ENCODE peak calls at places on chromosomes 2 and 18, in nine cellular contexts. One of them, this sample, is unnamed.

GRCh38 chr2:48482774-48483173 is 47.2 kb upstream of the STON1 start:
- DNase-seq in activated CD4-positive, alpha-beta T cell treated with anti-CD3 and anti-CD28 coated beads, Interleukin-2, amount 50 U/mL, for 48 hours: no peak
- DNase-seq in suprapubic skin: no peak
- DNase-seq in stimulated activated CD8-positive, alpha-beta memory T cell treated with anti-CD3 and anti-CD28 coated beads, Interleukin-15, amount 100 ng/mL, for 24 hours: no peak
- DNase-seq in AML-193: no peak
- DNase-seq in amniotic epithelial cell: peak
- DNase-seq in left cardiac atrium: no peak
- DNase-seq in NCI-H1417: no peak
- DNase-seq in bronchial epithelial cell: peak
- DNase-seq in this sample: no peak

GRCh38 chr18:26614374-26614773 is 66.0 kb upstream of the KCTD1 start:
- DNase-seq in activated CD4-positive, alpha-beta T cell treated with anti-CD3 and anti-CD28 coated beads, Interleukin-2, amount 50 U/mL, for 48 hours: no peak
- DNase-seq in suprapubic skin: no peak
- DNase-seq in stimulated activated CD8-positive, alpha-beta memory T cell treated with anti-CD3 and anti-CD28 coated beads, Interleukin-15, amount 100 ng/mL, for 24 hours: no peak
- DNase-seq in AML-193: no peak
- DNase-seq in amniotic epithelial cell: no peak
- DNase-seq in left cardiac atrium: no peak
- DNase-seq in NCI-H1417: no peak
- DNase-seq in bronchial epithelial cell: no peak
- DNase-seq in this sample: no peak

GRCh38 chr2:163441603-163442002 is 294.2 kb downstream of the FIGN start:
- DNase-seq in activated CD4-positive, alpha-beta T cell treated with anti-CD3 and anti-CD28 coated beads, Interleukin-2, amount 50 U/mL, for 48 hours: no peak
- DNase-seq in suprapubic skin: no peak
- DNase-seq in stimulated activated CD8-positive, alpha-beta memory T cell treated with anti-CD3 and anti-CD28 coated beads, Interleukin-15, amount 100 ng/mL, for 24 hours: no peak
- DNase-seq in AML-193: no peak
- DNase-seq in amniotic epithelial cell: no peak
- DNase-seq in left cardiac atrium: no peak
- DNase-seq in NCI-H1417: no peak
- DNase-seq in bronchial epithelial cell: peak
- DNase-seq in this sample: no peak

GRCh38 chr18:13613591-13614317 is 112.6 kb downstream of the FAM210A start:
- DNase-seq in activated CD4-positive, alpha-beta T cell treated with anti-CD3 and anti-CD28 coated beads, Interleukin-2, amount 50 U/mL, for 48 hours: no peak
- DNase-seq in suprapubic skin: no peak
- DNase-seq in stimulated activated CD8-positive, alpha-beta memory T cell treated with anti-CD3 and anti-CD28 coated beads, Interleukin-15, amount 100 ng/mL, for 24 hours: no peak
- DNase-seq in AML-193: no peak
- DNase-seq in amniotic epithelial cell: no peak
- DNase-seq in left cardiac atrium: no peak
- DNase-seq in NCI-H1417: no peak
- DNase-seq in bronchial epithelial cell: no peak
- DNase-seq in this sample: no peak

GRCh38 chr2:227365833-227366232 is 13.3 kb downstream of the TM4SF20 start:
- DNase-seq in activated CD4-positive, alpha-beta T cell treated with anti-CD3 and anti-CD28 coated beads, Interleukin-2, amount 50 U/mL, for 48 hours: no peak
- DNase-seq in suprapubic skin: no peak
- DNase-seq in stimulated activated CD8-positive, alpha-beta memory T cell treated with anti-CD3 and anti-CD28 coated beads, Interleukin-15, amount 100 ng/mL, for 24 hours: no peak
- DNase-seq in AML-193: no peak
- DNase-seq in amniotic epithelial cell: peak
- DNase-seq in left cardiac atrium: no peak
- DNase-seq in NCI-H1417: no peak
- DNase-seq in bronchial epithelial cell: no peak
- DNase-seq in this sample: peak

GRCh38 chr2:217517402-217517801 is 485.4 kb downstream of the TNS1 start:
- DNase-seq in activated CD4-positive, alpha-beta T cell treated with anti-CD3 and anti-CD28 coated beads, Interleukin-2, amount 50 U/mL, for 48 hours: no peak
- DNase-seq in suprapubic skin: no peak
- DNase-seq in stimulated activated CD8-positive, alpha-beta memory T cell treated with anti-CD3 and anti-CD28 coated beads, Interleukin-15, amount 100 ng/mL, for 24 hours: no peak
- DNase-seq in AML-193: no peak
- DNase-seq in amniotic epithelial cell: no peak
- DNase-seq in left cardiac atrium: no peak
- DNase-seq in NCI-H1417: no peak
- DNase-seq in bronchial epithelial cell: peak
- DNase-seq in this sample: no peak

GRCh38 chr2:170098626-170099312 is 79.2 kb upstream of the MYO3B start:
- DNase-seq in activated CD4-positive, alpha-beta T cell treated with anti-CD3 and anti-CD28 coated beads, Interleukin-2, amount 50 U/mL, for 48 hours: no peak
- DNase-seq in suprapubic skin: no peak
- DNase-seq in stimulated activated CD8-positive, alpha-beta memory T cell treated with anti-CD3 and anti-CD28 coated beads, Interleukin-15, amount 100 ng/mL, for 24 hours: no peak
- DNase-seq in AML-193: no peak
- DNase-seq in amniotic epithelial cell: no peak
- DNase-seq in left cardiac atrium: no peak
- DNase-seq in NCI-H1417: no peak
- DNase-seq in bronchial epithelial cell: no peak
- DNase-seq in this sample: no peak

GRCh38 chr18:13492314-13492713 is 234.0 kb downstream of the FAM210A start:
- DNase-seq in activated CD4-positive, alpha-beta T cell treated with anti-CD3 and anti-CD28 coated beads, Interleukin-2, amount 50 U/mL, for 48 hours: no peak
- DNase-seq in suprapubic skin: no peak
- DNase-seq in stimulated activated CD8-positive, alpha-beta memory T cell treated with anti-CD3 and anti-CD28 coated beads, Interleukin-15, amount 100 ng/mL, for 24 hours: no peak
- DNase-seq in AML-193: no peak
- DNase-seq in amniotic epithelial cell: no peak
- DNase-seq in left cardiac atrium: no peak
- DNase-seq in NCI-H1417: no peak
- DNase-seq in bronchial epithelial cell: no peak
- DNase-seq in this sample: no peak

GRCh38 chr2:27494944-27495554 is at the start of gene FNDC4:
- DNase-seq in activated CD4-positive, alpha-beta T cell treated with anti-CD3 and anti-CD28 coated beads, Interleukin-2, amount 50 U/mL, for 48 hours: peak
- DNase-seq in suprapubic skin: no peak
- DNase-seq in stimulated activated CD8-positive, alpha-beta memory T cell treated with anti-CD3 and anti-CD28 coated beads, Interleukin-15, amount 100 ng/mL, for 24 hours: no peak
- DNase-seq in AML-193: no peak
- DNase-seq in amniotic epithelial cell: no peak
- DNase-seq in left cardiac atrium: peak
- DNase-seq in NCI-H1417: peak
- DNase-seq in bronchial epithelial cell: no peak
- DNase-seq in this sample: peak

GRCh38 chr2:146080925-146081324 is 1561.0 kb upstream of the ZEB2 start:
- DNase-seq in activated CD4-positive, alpha-beta T cell treated with anti-CD3 and anti-CD28 coated beads, Interleukin-2, amount 50 U/mL, for 48 hours: no peak
- DNase-seq in suprapubic skin: no peak
- DNase-seq in stimulated activated CD8-positive, alpha-beta memory T cell treated with anti-CD3 and anti-CD28 coated beads, Interleukin-15, amount 100 ng/mL, for 24 hours: no peak
- DNase-seq in AML-193: no peak
- DNase-seq in amniotic epithelial cell: no peak
- DNase-seq in left cardiac atrium: no peak
- DNase-seq in NCI-H1417: no peak
- DNase-seq in bronchial epithelial cell: no peak
- DNase-seq in this sample: no peak

GRCh38 chr2:215280326-215280725 is 31.5 kb upstream of the ATIC start:
- DNase-seq in activated CD4-positive, alpha-beta T cell treated with anti-CD3 and anti-CD28 coated beads, Interleukin-2, amount 50 U/mL, for 48 hours: no peak
- DNase-seq in suprapubic skin: no peak
- DNase-seq in stimulated activated CD8-positive, alpha-beta memory T cell treated with anti-CD3 and anti-CD28 coated beads, Interleukin-15, amount 100 ng/mL, for 24 hours: no peak
- DNase-seq in AML-193: no peak
- DNase-seq in amniotic epithelial cell: no peak
- DNase-seq in left cardiac atrium: no peak
- DNase-seq in NCI-H1417: no peak
- DNase-seq in bronchial epithelial cell: peak
- DNase-seq in this sample: no peak

GRCh38 chr2:9708683-9709538 is 78.1 kb upstream of the YWHAQ start:
- DNase-seq in activated CD4-positive, alpha-beta T cell treated with anti-CD3 and anti-CD28 coated beads, Interleukin-2, amount 50 U/mL, for 48 hours: peak
- DNase-seq in suprapubic skin: no peak
- DNase-seq in stimulated activated CD8-positive, alpha-beta memory T cell treated with anti-CD3 and anti-CD28 coated beads, Interleukin-15, amount 100 ng/mL, for 24 hours: no peak
- DNase-seq in AML-193: no peak
- DNase-seq in amniotic epithelial cell: no peak
- DNase-seq in left cardiac atrium: no peak
- DNase-seq in NCI-H1417: no peak
- DNase-seq in bronchial epithelial cell: no peak
- DNase-seq in this sample: no peak

GRCh38 chr2:25885933-25886332 is 7.6 kb upstream of the ASXL2 start:
- DNase-seq in activated CD4-positive, alpha-beta T cell treated with anti-CD3 and anti-CD28 coated beads, Interleukin-2, amount 50 U/mL, for 48 hours: no peak
- DNase-seq in suprapubic skin: no peak
- DNase-seq in stimulated activated CD8-positive, alpha-beta memory T cell treated with anti-CD3 and anti-CD28 coated beads, Interleukin-15, amount 100 ng/mL, for 24 hours: no peak
- DNase-seq in AML-193: no peak
- DNase-seq in amniotic epithelial cell: peak
- DNase-seq in left cardiac atrium: no peak
- DNase-seq in NCI-H1417: no peak
- DNase-seq in bronchial epithelial cell: peak
- DNase-seq in this sample: peak

This sample was measured in fibroblast of gingiva.